ENCODE peak calls at places on chromosomes 5 and 9, in eight cellular contexts. H is NCI-H524 treated with DMSO at 0.1 percent for 48 hours; F is T-helper 1 cell; R is GM03348; E is lower leg skin; X is GM13976; C is stimulated activated naive CD8-positive, alpha-beta T cell treated with anti-CD3 and anti-CD28 coated beads, Interleukin-15, amount 100 ng/mL, for 72 hours; Q is hepatocyte. I is an unnamed sample.

GRCh38 chr9:28951945-28952344 is 1378.7 kb upstream of the C9orf72 start:
- DNase-seq in H (no peak), F (no peak), R (no peak), E (no peak), X (no peak), C (no peak), Q (no peak), I (no peak)

GRCh38 chr9:112234779-112235178 is 59.7 kb upstream of the SUSD1 start:
- DNase-seq in H (no peak), F (no peak), R (no peak), E (no peak), X (no peak), C (no peak), Q (no peak), I (no peak)

GRCh38 chr9:92608221-92609141 is 61.5 kb downstream of the IPPK start:
- DNase-seq in H (no peak), F (no peak), R (peak), E (peak), X (no peak), C (no peak), Q (no peak), I (no peak)

GRCh38 chr5:6673031-6673430 is 39.8 kb downstream of the SRD5A1 start:
- DNase-seq in H (no peak), F (no peak), R (no peak), E (no peak), X (no peak), C (no peak), Q (no peak), I (no peak)

GRCh38 chr9:14768561-14769234 is 46.2 kb upstream of the CER1 start:
- DNase-seq in H (no peak), F (no peak), R (peak), E (no peak), X (peak), C (no peak), Q (peak), I (no peak)

GRCh38 chr5:3993856-3994473 is 398.3 kb downstream of the IRX1 start:
- DNase-seq in H (no peak), F (no peak), R (no peak), E (no peak), X (no peak), C (no peak), Q (no peak), I (no peak)

GRCh38 chr5:18281947-18282557 is 647.8 kb downstream of the TAF11L14 start:
- DNase-seq in H (peak), F (no peak), R (peak), E (no peak), X (peak), C (no peak), Q (peak), I (no peak)

GRCh38 chr9:126614088-126614454 is 343 bp downstream of the LMX1B start:
- DNase-seq in H (no peak), F (peak), R (no peak), E (no peak), X (no peak), C (no peak), Q (no peak), I (no peak)

GRCh38 chr5:66450988-66451387 is 145.2 kb upstream of the MAST4 start:
- DNase-seq in H (no peak), F (no peak), R (no peak), E (no peak), X (no peak), C (no peak), Q (no peak), I (no peak)

GRCh38 chr5:87266914-87267573 is 639 bp upstream of the RASA1 start:
- DNase-seq in H (no peak), F (no peak), R (no peak), E (no peak), X (no peak), C (no peak), Q (no peak), I (no peak)

GRCh38 chr5:141973871-141974595 is 5.1 kb downstream of the RNF14 start:
- DNase-seq in H (no peak), F (no peak), R (no peak), E (no peak), X (no peak), C (no peak), Q (no peak), I (no peak)

GRCh38 chr9:123406691-123407536 is 50.9 kb downstream of the CRB2 start:
- DNase-seq in H (no peak), F (no peak), R (no peak), E (no peak), X (no peak), C (no peak), Q (no peak), I (no peak)

GRCh38 chr9:21796768-21797167 is 5.7 kb upstream of the MTAP start:
- DNase-seq in H (no peak), F (no peak), R (no peak), E (no peak), X (no peak), C (no peak), Q (peak), I (no peak)

GRCh38 chr5:57780306-57780958 is 297.8 kb upstream of the ACTBL2 start:
- DNase-seq in H (no peak), F (no peak), R (no peak), E (peak), X (no peak), C (no peak), Q (no peak), I (no peak)

GRCh38 chr5:73295447-73295846 is 122.5 kb downstream of the TMEM174 start:
- DNase-seq in H (peak), F (no peak), R (no peak), E (no peak), X (no peak), C (no peak), Q (no peak), I (no peak)

GRCh38 chr5:157761690-157762611 is 18.4 kb downstream of the LSM11 start:
- DNase-seq in H (no peak), F (no peak), R (peak), E (no peak), X (peak), C (peak), Q (peak), I (no peak)

GRCh38 chr5:138905541-138905940 is 30.4 kb upstream of the LRRTM2 start:
- DNase-seq in H (no peak), F (no peak), R (peak), E (no peak), X (no peak), C (no peak), Q (no peak), I (no peak)

I was measured in thoracic aorta.